ENCODE peak calls at places on chromosomes 7 and 10, in five cellular contexts. N is prostate gland, S is body of pancreas, P is A549, F is ascending aorta. K is an unnamed sample.

GRCh38 chr10:130362308-130362761 is 226.1 kb downstream of the GLRX3 start:
- DNase-seq in N (no peak), S (no peak), P (no peak), F (no peak), K (no peak)

GRCh38 chr7:44078521-44078920 is 3.8 kb downstream of the POLM start:
- DNase-seq in N (no peak), S (no peak), P (no peak), F (no peak), K (no peak)

GRCh38 chr7:12630615-12630884 is 56.9 kb upstream of the ARL4A start:
- DNase-seq in N (no peak), S (no peak), P (no peak), F (no peak), K (no peak)

GRCh38 chr7:77923419-77923818 is 124.8 kb downstream of the PHTF2 start:
- DNase-seq in N (no peak), S (no peak), P (no peak), F (no peak), K (no peak)

GRCh38 chr10:17512341-17513001 is 58.1 kb upstream of the ST8SIA6 start:
- DNase-seq in N (peak; percentile 10), S (peak; percentile 68), P (peak; percentile 91), F (no peak), K (no peak)

GRCh38 chr10:116269612-116270011 is 3.4 kb downstream of the GFRA1 start:
- DNase-seq in N (no peak), S (no peak), P (no peak), F (no peak), K (no peak)

GRCh38 chr7:107472116-107472515 is 2.3 kb downstream of the GPR22 start:
- DNase-seq in N (no peak), S (no peak), P (no peak), F (no peak), K (no peak)

GRCh38 chr7:50300336-50300735 is 4.2 kb upstream of the IKZF1 start:
- DNase-seq in N (no peak), S (no peak), P (no peak), F (no peak), K (no peak)

GRCh38 chr7:147547252-147547897 is 1043.2 kb upstream of the C7orf33 start:
- DNase-seq in N (no peak), S (peak; percentile 46), P (peak; percentile 28), F (no peak), K (peak; percentile 30)

GRCh38 chr10:6563075-6563474 is 17.0 kb downstream of the PRKCQ start:
- DNase-seq in N (no peak), S (no peak), P (no peak), F (no peak), K (no peak)

GRCh38 chr10:70773965-70774809 is 11.0 kb downstream of the TBATA start:
- DNase-seq in N (no peak), S (no peak), P (no peak), F (no peak), K (no peak)

GRCh38 chr10:99984635-99985034 is 25.1 kb downstream of the DNMBP start:
- DNase-seq in N (no peak), S (no peak), P (no peak), F (no peak), K (no peak)

GRCh38 chr7:130793855-130794618 is 60.0 kb upstream of the KLF14 start:
- DNase-seq in N (no peak), S (no peak), P (peak; percentile 11), F (no peak), K (no peak)

GRCh38 chr10:94439275-94439861 is 37.0 kb downstream of the TBC1D12 start:
- DNase-seq in N (no peak), S (peak; percentile 25), P (peak; percentile 14), F (no peak), K (no peak)

GRCh38 chr10:59678884-59679301 is 30.8 kb downstream of the SLC16A9 start:
- DNase-seq in N (no peak), S (no peak), P (peak; percentile 9), F (no peak), K (no peak)

DNA sequence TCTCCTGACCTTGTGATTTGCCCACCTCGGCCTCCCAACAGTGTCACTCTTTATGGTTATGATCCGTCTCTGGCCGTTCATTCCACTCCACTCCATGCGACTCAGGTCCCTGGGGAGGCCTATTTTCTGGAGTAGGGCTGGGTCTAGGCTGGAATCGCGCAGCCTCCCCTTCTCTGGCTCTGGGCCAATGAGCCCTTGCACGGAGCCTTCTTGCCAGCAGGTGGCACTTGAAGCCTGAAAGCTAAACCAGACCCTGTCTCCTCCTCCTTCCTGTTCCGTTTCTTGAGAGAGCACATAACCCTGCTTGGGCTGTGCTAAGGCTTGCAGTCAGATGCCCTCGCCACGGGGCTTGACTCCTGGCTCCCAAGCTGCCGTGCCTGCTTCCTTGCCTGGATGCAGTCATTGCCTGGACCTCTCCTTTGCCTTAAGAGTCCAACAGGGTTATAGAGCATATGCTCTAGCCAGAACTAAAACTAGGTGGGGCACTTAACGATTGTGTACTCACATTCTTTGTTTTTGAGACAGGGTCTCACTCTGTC is 9.6 kb upstream of the DNAJB12 start:
- DNase-seq in N (peak; percentile 79), S (peak; percentile 91), P (peak; percentile 93), F (peak; percentile 68), K (peak; percentile 90)
- H3K4me3 ChIP-seq in N (no peak overlapping the region), S (no peak overlapping the region), P (peak overlapping the region; percentile 11), F (peak overlapping the region; percentile 3), K (no peak overlapping the region)

GRCh38 chr10:125698599-125698998 is 15.6 kb upstream of the TEX36 start:
- DNase-seq in N (no peak), S (no peak), P (peak; percentile 17), F (no peak), K (no peak)
- TF ChIP-seq CTCF in N (no peak), S (no peak), P (no peak), F (no peak), K (no peak)

DNA sequence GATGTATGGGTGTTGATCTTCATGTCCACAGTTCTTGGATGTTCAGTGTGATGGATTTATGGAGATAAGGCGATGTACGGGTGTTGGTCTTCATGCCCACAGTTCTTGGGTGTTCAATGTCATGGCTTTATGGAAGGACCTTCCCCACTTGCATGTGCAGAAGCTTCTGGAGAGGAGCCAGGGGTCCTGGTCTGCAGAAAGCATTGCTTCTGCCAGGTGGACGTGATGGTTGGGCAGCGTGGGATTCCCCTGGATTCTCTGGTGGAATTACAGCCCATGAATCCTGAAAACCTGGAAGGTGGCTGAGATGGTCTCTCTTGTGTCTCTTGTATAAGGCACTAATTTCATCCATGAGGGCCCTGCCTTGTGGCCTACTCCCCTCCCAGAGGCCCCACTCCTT is 183.7 kb upstream of the TCERG1L start:
- DNase-seq in N (no peak), S (no peak), P (no peak), F (no peak), K (no peak)
- H3K9me3 ChIP-seq in N (no peaks in the 10 kb centered on the region), S (no peaks in the 10 kb centered on the region), P (no peaks in the 10 kb centered on the region), F (no peaks in the 10 kb centered on the region), K (peaks cover 8% of the 10 kb centered on the region)

GRCh38 chr7:27245798-27246691 is 3.4 kb downstream of the EVX1 start:
- DNase-seq in N (no peak), S (peak; percentile 13), P (no peak), F (no peak), K (no peak)

GRCh38 chr7:27248911-27249723 is 6.5 kb downstream of the EVX1 start:
- DNase-seq in N (no peak), S (no peak), P (no peak), F (no peak), K (no peak)

GRCh38 chr7:27247000-27247399 is 4.4 kb downstream of the EVX1 start:
- DNase-seq in N (no peak), S (no peak), P (no peak), F (no peak), K (no peak)

GRCh38 chr7:27248427-27248806 is 5.8 kb downstream of the EVX1 start:
- DNase-seq in N (no peak), S (no peak), P (no peak), F (no peak), K (no peak)

DNA sequence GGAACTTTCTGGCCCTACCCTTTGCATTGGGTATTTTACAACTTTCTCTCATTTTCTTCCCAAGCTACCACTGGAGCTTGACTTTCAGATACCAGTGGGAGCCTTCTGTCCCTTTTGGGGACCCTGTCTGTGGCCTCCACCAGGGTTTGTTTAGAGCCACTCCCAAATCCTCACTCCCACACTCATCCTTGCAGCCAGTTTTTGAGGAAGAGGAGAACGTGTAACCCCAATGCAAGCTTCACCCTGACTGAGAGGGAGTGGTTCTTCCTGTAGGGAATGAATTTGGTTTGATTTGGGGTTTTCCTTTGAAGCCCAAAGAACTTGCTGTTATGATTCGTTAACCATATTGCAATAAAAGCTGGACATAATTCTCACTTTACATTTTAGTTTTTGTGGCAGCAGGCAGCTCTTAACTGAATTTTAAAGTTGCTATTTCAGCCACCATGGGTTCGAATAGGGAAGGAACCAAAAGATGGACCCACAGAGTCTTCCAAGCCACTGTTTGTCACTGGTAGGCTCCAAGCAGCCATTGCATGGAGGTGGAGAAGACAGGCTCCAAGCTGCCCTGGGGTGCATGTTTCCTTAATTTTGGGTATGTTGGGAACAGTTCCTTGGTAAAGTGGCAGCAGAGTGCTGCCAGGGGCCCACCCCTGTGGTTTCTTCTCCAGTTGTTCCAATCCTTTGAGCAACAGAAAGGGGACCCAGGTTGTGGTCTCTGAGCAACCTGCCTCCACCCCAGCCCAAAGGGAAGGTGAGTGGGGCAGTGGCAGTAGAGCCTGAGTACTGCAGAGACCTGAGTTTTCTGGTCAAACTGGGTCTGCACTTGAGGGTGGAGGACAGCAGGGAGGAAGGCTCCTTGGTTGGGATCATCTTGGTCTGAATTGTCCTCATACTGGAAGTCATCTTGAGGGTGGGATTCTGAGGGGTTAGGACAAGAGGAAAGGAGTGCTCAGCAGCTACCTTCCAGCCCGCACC is 5.1 kb downstream of the EVX1 start:
- DNase-seq in N (no peak), S (no peak), P (no peak), F (no peak), K (no peak)
- H3K4me3 ChIP-seq in N (no peak overlapping the region), S (no peak overlapping the region), P (no peak overlapping the region), F (no peak overlapping the region), K (no peak overlapping the region)

DNA sequence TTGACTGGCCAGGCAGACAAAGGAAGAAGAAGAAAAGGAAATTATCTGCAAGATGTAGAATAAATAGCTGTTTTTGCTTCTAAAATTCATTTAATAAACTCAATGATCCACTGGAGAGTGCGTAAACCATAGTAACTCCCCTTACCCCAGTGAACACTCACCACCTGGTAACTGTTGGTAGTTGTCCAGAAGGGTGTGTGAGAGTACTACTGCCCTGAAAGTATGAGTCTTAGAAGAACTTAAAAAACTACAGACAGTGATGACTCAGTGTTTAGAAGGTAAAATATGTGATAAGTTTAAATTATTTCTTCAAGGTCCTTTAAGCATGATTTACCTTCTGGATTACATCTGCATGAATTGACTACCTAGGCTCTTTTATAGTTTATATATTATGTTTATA is 53.0 kb upstream of the SEMA3A start:
- DNase-seq in N (no peak), S (no peak), P (no peak), F (no peak), K (no peak)
- TF ChIP-seq CTCF in N (no peak), S (no peak), P (no peak), F (no peak), K (no peak)

DNA sequence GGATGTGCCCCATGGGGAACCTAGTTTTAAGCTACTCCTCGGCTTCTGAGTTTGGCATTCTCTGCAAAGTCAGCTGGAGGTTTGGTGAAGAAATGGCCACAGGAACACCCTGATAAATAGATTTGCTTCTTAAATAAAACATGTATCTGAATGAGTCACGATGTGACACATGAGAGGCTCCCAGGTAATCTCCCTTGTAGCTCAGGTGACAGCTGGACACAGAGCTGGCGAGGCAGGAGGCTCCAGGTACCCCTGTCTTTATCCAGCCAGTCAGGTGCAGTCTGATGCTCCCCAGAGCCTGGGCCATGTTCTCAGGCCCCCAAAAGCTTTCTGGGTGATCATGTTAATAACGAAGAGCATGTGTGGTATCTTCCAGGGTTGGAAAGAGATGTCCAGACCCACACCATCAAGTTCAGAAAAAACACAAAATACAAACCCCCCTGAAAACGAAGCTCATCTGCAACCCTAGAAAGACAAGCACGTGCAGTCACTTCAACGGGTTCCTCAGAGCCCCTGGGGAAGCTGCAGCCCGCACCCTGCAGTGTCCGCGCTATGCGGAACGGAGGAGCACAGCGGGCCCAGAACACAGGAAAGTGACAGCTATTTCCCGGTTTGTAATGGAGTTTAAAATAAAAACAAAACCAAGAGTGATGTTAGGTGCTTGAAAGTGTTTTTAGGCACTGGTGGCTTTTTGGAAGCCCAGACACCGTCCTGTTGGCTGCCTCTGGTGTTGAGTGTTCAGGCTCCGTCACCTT is 69.4 kb downstream of the ZRANB1 start:
- DNase-seq in N (no peak), S (no peak), P (no peak), F (no peak), K (no peak)
- H3K9me3 ChIP-seq in N (no peaks in the 10 kb centered on the region), S (no peaks in the 10 kb centered on the region), P (no peaks in the 10 kb centered on the region), F (no peaks in the 10 kb centered on the region), K (no peaks in the 10 kb centered on the region)

K was measured in lung.